ENCODE peak calls at places on chromosome 3, in five cellular contexts. W is omental fat pad, F is fibroblast of pulmonary artery, P is A549, J is brain microvascular endothelial cell. V is an unnamed sample.

GRCh38 chr3:187343670-187344069 is 24.5 kb upstream of the RTP4 start:
- DNase-seq in W (no peak), F (no peak), P (no peak), J (no peak), V (no peak)

GRCh38 chr3:66017084-66017990 is 21.4 kb downstream of the MAGI1 start:
- DNase-seq in J (no peak), W (no peak), P (peak; percentile 25), F (no peak), V (no peak)

GRCh38 chr3:8279476-8279875 is 222.1 kb upstream of the LMCD1 start:
- DNase-seq in J (no peak), P (no peak), F (no peak), W (no peak), V (no peak)

GRCh38 chr3:71559021-71559420 is 24.5 kb downstream of the FOXP1 start:
- DNase-seq in P (no peak), F (no peak), W (no peak), J (no peak), V (no peak)

GRCh38 chr3:63343674-63344073 is 65.6 kb downstream of the SYNPR start:
- DNase-seq in J (peak; percentile 99), P (peak; percentile 40), F (peak; percentile 99), W (peak; percentile 48), V (no peak)

GRCh38 chr3:13537926-13538325 is 11.0 kb upstream of the FBLN2 start:
- DNase-seq in W (no peak), P (peak; percentile 84), J (peak; percentile 97), F (peak; percentile 84), V (no peak)

GRCh38 chr3:157051055-157051454 is 108.9 kb downstream of the CCNL1 start:
- DNase-seq in P (no peak), J (no peak), F (no peak), W (no peak), V (no peak)

GRCh38 chr3:171192176-171192854 is 165.8 kb upstream of the SLC2A2 start:
- DNase-seq in P (peak; percentile 42), W (no peak), F (peak; percentile 90), J (peak; percentile 93), V (no peak)

GRCh38 chr3:5285439-5285838 is 97.9 kb downstream of the EDEM1 start:
- DNase-seq in J (no peak), F (no peak), W (no peak), P (no peak), V (no peak)

GRCh38 chr3:89179355-89179997 is 72.1 kb downstream of the EPHA3 start:
- DNase-seq in P (no peak), F (no peak), J (peak; percentile 74), W (no peak), V (no peak)

GRCh38 chr3:3027976-3028567 is 82.1 kb downstream of the IL5RA start:
- DNase-seq in W (no peak), J (no peak), F (no peak), P (no peak), V (no peak)

GRCh38 chr3:42733501-42734262 is 31.1 kb upstream of the HHATL start:
- DNase-seq in P (no peak), J (no peak), W (no peak), F (no peak), V (peak; percentile 65)

GRCh38 chr3:188554404-188554803 is 400.4 kb downstream of the LPP start:
- DNase-seq in J (peak; percentile 33), P (no peak), F (peak; percentile 52), W (no peak), V (no peak)

GRCh38 chr3:71438004-71438685 is 145.4 kb downstream of the FOXP1 start:
- DNase-seq in P (no peak), W (no peak), F (no peak), J (no peak), V (no peak)

GRCh38 chr3:119304201-119304713 is 10.1 kb downstream of the ARHGAP31 start:
- DNase-seq in F (no peak), P (peak; percentile 9), J (peak; percentile 82), W (no peak), V (no peak)

GRCh38 chr3:124837730-124838186 is 49.4 kb downstream of the ITGB5 start:
- DNase-seq in W (no peak), J (peak; percentile 91), F (peak; percentile 70), P (peak; percentile 99), V (no peak)

GRCh38 chr3:185715091-185715490 is 109.8 kb downstream of the IGF2BP2 start:
- DNase-seq in F (peak; percentile 72), W (no peak), P (no peak), J (no peak), V (no peak)

GRCh38 chr3:56894912-56895431 is 93.2 kb upstream of the ARHGEF3 start:
- DNase-seq in P (no peak), F (peak; percentile 82), J (peak; percentile 52), W (no peak), V (no peak)

GRCh38 chr3:131222599-131222998 is 159.0 kb upstream of the NUDT16 start:
- DNase-seq in P (no peak), F (no peak), J (no peak), W (no peak), V (no peak)

GRCh38 chr3:131223373-131224289 is 157.9 kb upstream of the NUDT16 start:
- DNase-seq in F (no peak), P (no peak), W (no peak), J (peak; percentile 25), V (no peak)

GRCh38 chr3:131221731-131222130 is 159.8 kb upstream of the NUDT16 start:
- DNase-seq in F (peak; percentile 58), J (peak; percentile 91), W (no peak), P (peak; percentile 3), V (no peak)

GRCh38 chr3:131228522-131228921 is 153.1 kb upstream of the NUDT16 start:
- DNase-seq in W (no peak), J (no peak), F (no peak), P (no peak), V (no peak)

DNA sequence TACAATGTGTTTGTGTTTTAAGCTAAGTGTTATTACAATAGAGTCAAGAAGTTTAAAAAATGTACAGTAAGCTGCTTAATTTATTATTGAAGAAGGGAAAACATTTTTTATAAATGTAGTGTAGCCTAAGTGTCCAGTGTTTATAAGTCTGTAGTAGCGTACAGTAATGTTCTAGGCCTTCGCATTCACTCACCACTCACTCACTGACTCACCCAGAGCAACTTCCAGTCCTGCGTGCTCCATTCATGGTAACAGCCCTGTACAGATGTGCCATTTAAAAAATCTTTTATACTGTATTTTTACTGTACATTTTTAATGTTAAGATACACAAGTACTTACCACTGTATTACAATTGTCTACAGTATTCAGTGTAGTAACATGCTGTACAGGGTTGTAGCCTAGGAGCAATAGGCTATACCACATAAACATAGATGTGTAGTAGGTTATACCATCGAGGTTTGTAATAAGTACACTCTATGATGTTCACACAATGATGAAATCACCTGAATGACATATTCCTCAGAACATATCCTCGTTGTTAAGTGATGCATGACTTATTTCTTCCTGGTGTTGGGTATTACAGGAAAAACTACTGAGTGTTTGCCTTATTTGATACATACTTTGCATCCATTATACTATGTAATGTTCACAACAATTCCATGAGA is 156.6 kb upstream of the NUDT16 start:
- DNase-seq in F (no peak), W (no peak), P (no peak), J (peak; percentile 67), V (no peak)
- TF ChIP-seq CTCF in F (no peak), W (no peak), P (no peak), J (no peak), V (no peak)

GRCh38 chr3:49899815-49900214 is 3.9 kb downstream of the MST1R start:
- DNase-seq in P (no peak), W (no peak), F (peak; percentile 34), J (no peak), V (no peak)
- TF ChIP-seq CTCF in P (peak; percentile 8), W (no peak), F (peak; percentile 32), J (peak; percentile 48), V (no peak)

GRCh38 chr3:143895805-143896204 is 47.5 kb upstream of the SLC9A9 start:
- DNase-seq in W (no peak), P (no peak), J (no peak), F (peak; percentile 44), V (no peak)
- TF ChIP-seq CTCF in W (no peak), P (peak; percentile 48), J (peak; percentile 14), F (peak; percentile 21), V (peak; percentile 56)

GRCh38 chr3:116201032-116201690 is 244.1 kb downstream of the LSAMP start:
- DNase-seq in W (no peak), J (no peak), P (no peak), F (no peak), V (no peak)
- TF ChIP-seq CTCF in W (no peak), J (no peak), P (no peak), F (no peak), V (no peak)

V was measured in osteocyte.